ENCODE peak calls at places on chromosomes 3 and 15, in seven cellular contexts. One of them, this sample, is unnamed.

GRCh38 chr3:104939196-104939595 is 427.5 kb upstream of the ALCAM start:
- DNase-seq in EL: no peak
- DNase-seq in MCF 10A: no peak
- DNase-seq in cardiac fibroblast: peak
- DNase-seq in foreskin fibroblast: no peak
- DNase-seq in stimulated activated CD8-positive, alpha-beta memory T cell treated with anti-CD3 and anti-CD28 coated beads, Interleukin-15, amount 100 ng/mL, for 48 hours: no peak
- DNase-seq in Peyer's patch: no peak
- DNase-seq in this sample: no peak

GRCh38 chr15:75725021-75725718 is 12.5 kb upstream of the CSPG4 start:
- DNase-seq in EL: no peak
- DNase-seq in MCF 10A: no peak
- DNase-seq in cardiac fibroblast: no peak
- DNase-seq in foreskin fibroblast: no peak
- DNase-seq in stimulated activated CD8-positive, alpha-beta memory T cell treated with anti-CD3 and anti-CD28 coated beads, Interleukin-15, amount 100 ng/mL, for 48 hours: no peak
- DNase-seq in Peyer's patch: no peak
- DNase-seq in this sample: no peak

GRCh38 chr3:133882986-133883586 is 12.6 kb downstream of the RAB6B start:
- DNase-seq in EL: no peak
- DNase-seq in MCF 10A: no peak
- DNase-seq in cardiac fibroblast: no peak
- DNase-seq in foreskin fibroblast: no peak
- DNase-seq in stimulated activated CD8-positive, alpha-beta memory T cell treated with anti-CD3 and anti-CD28 coated beads, Interleukin-15, amount 100 ng/mL, for 48 hours: no peak
- DNase-seq in Peyer's patch: peak
- DNase-seq in this sample: no peak

GRCh38 chr15:44490628-44491027 is 46.3 kb upstream of the EIF3J start:
- DNase-seq in EL: peak
- DNase-seq in MCF 10A: no peak
- DNase-seq in cardiac fibroblast: no peak
- DNase-seq in foreskin fibroblast: peak
- DNase-seq in stimulated activated CD8-positive, alpha-beta memory T cell treated with anti-CD3 and anti-CD28 coated beads, Interleukin-15, amount 100 ng/mL, for 48 hours: no peak
- DNase-seq in Peyer's patch: no peak
- DNase-seq in this sample: no peak

GRCh38 chr3:53083949-53084309 is 38.1 kb upstream of the SFMBT1 start:
- DNase-seq in EL: no peak
- DNase-seq in MCF 10A: no peak
- DNase-seq in cardiac fibroblast: no peak
- DNase-seq in foreskin fibroblast: no peak
- DNase-seq in stimulated activated CD8-positive, alpha-beta memory T cell treated with anti-CD3 and anti-CD28 coated beads, Interleukin-15, amount 100 ng/mL, for 48 hours: no peak
- DNase-seq in Peyer's patch: peak
- DNase-seq in this sample: no peak

GRCh38 chr15:51830279-51830806 is 890 bp downstream of the TMOD3 start:
- DNase-seq in EL: peak
- DNase-seq in MCF 10A: no peak
- DNase-seq in cardiac fibroblast: peak
- DNase-seq in foreskin fibroblast: peak
- DNase-seq in stimulated activated CD8-positive, alpha-beta memory T cell treated with anti-CD3 and anti-CD28 coated beads, Interleukin-15, amount 100 ng/mL, for 48 hours: no peak
- DNase-seq in Peyer's patch: no peak
- DNase-seq in this sample: no peak

GRCh38 chr3:196323016-196323415 is 5.0 kb upstream of the DYNLT2B start:
- DNase-seq in EL: no peak
- DNase-seq in MCF 10A: no peak
- DNase-seq in cardiac fibroblast: no peak
- DNase-seq in foreskin fibroblast: no peak
- DNase-seq in stimulated activated CD8-positive, alpha-beta memory T cell treated with anti-CD3 and anti-CD28 coated beads, Interleukin-15, amount 100 ng/mL, for 48 hours: no peak
- DNase-seq in Peyer's patch: no peak
- DNase-seq in this sample: no peak

GRCh38 chr15:72118400-72118978 is at the start of gene SENP8:
- DNase-seq in EL: no peak
- DNase-seq in MCF 10A: no peak
- DNase-seq in cardiac fibroblast: no peak
- DNase-seq in foreskin fibroblast: no peak
- DNase-seq in stimulated activated CD8-positive, alpha-beta memory T cell treated with anti-CD3 and anti-CD28 coated beads, Interleukin-15, amount 100 ng/mL, for 48 hours: no peak
- DNase-seq in Peyer's patch: no peak
- DNase-seq in this sample: no peak

GRCh38 chr3:85912981-85913380 is 954.2 kb downstream of the CADM2 start:
- DNase-seq in EL: no peak
- DNase-seq in MCF 10A: peak
- DNase-seq in cardiac fibroblast: no peak
- DNase-seq in foreskin fibroblast: no peak
- DNase-seq in stimulated activated CD8-positive, alpha-beta memory T cell treated with anti-CD3 and anti-CD28 coated beads, Interleukin-15, amount 100 ng/mL, for 48 hours: no peak
- DNase-seq in Peyer's patch: no peak
- DNase-seq in this sample: no peak

GRCh38 chr15:47778263-47778770 is 61.0 kb downstream of the SEMA6D start:
- DNase-seq in EL: no peak
- DNase-seq in MCF 10A: no peak
- DNase-seq in cardiac fibroblast: no peak
- DNase-seq in foreskin fibroblast: no peak
- DNase-seq in stimulated activated CD8-positive, alpha-beta memory T cell treated with anti-CD3 and anti-CD28 coated beads, Interleukin-15, amount 100 ng/mL, for 48 hours: no peak
- DNase-seq in Peyer's patch: no peak
- DNase-seq in this sample: no peak

GRCh38 chr3:155064920-155065319 is 15.2 kb upstream of the MME start:
- DNase-seq in EL: no peak
- DNase-seq in MCF 10A: peak
- DNase-seq in cardiac fibroblast: no peak
- DNase-seq in foreskin fibroblast: peak
- DNase-seq in stimulated activated CD8-positive, alpha-beta memory T cell treated with anti-CD3 and anti-CD28 coated beads, Interleukin-15, amount 100 ng/mL, for 48 hours: no peak
- DNase-seq in Peyer's patch: no peak
- DNase-seq in this sample: no peak

GRCh38 chr3:16883057-16883725 is 1.6 kb upstream of the PLCL2 start:
- DNase-seq in EL: peak
- DNase-seq in MCF 10A: no peak
- DNase-seq in cardiac fibroblast: no peak
- DNase-seq in foreskin fibroblast: no peak
- DNase-seq in stimulated activated CD8-positive, alpha-beta memory T cell treated with anti-CD3 and anti-CD28 coated beads, Interleukin-15, amount 100 ng/mL, for 48 hours: no peak
- DNase-seq in Peyer's patch: no peak
- DNase-seq in this sample: no peak

GRCh38 chr15:90571063-90571541 is 41.4 kb downstream of the CRTC3 start:
- DNase-seq in EL: peak
- DNase-seq in MCF 10A: peak
- DNase-seq in cardiac fibroblast: no peak
- DNase-seq in foreskin fibroblast: peak
- DNase-seq in stimulated activated CD8-positive, alpha-beta memory T cell treated with anti-CD3 and anti-CD28 coated beads, Interleukin-15, amount 100 ng/mL, for 48 hours: no peak
- DNase-seq in Peyer's patch: peak
- DNase-seq in this sample: no peak

GRCh38 chr15:77531191-77532000 is 101.3 kb downstream of the LINGO1 start:
- DNase-seq in EL: no peak
- DNase-seq in MCF 10A: no peak
- DNase-seq in cardiac fibroblast: no peak
- DNase-seq in foreskin fibroblast: no peak
- DNase-seq in stimulated activated CD8-positive, alpha-beta memory T cell treated with anti-CD3 and anti-CD28 coated beads, Interleukin-15, amount 100 ng/mL, for 48 hours: no peak
- DNase-seq in Peyer's patch: no peak
- DNase-seq in this sample: no peak

GRCh38 chr3:42735609-42736008 is 33.0 kb upstream of the HHATL start:
- DNase-seq in EL: no peak
- DNase-seq in MCF 10A: no peak
- DNase-seq in cardiac fibroblast: no peak
- DNase-seq in foreskin fibroblast: no peak
- DNase-seq in stimulated activated CD8-positive, alpha-beta memory T cell treated with anti-CD3 and anti-CD28 coated beads, Interleukin-15, amount 100 ng/mL, for 48 hours: no peak
- DNase-seq in Peyer's patch: peak
- DNase-seq in this sample: no peak

GRCh38 chr15:28094732-28095521 is 4.2 kb downstream of the OCA2 start:
- DNase-seq in EL: no peak
- DNase-seq in MCF 10A: no peak
- DNase-seq in cardiac fibroblast: no peak
- DNase-seq in foreskin fibroblast: no peak
- DNase-seq in stimulated activated CD8-positive, alpha-beta memory T cell treated with anti-CD3 and anti-CD28 coated beads, Interleukin-15, amount 100 ng/mL, for 48 hours: no peak
- DNase-seq in Peyer's patch: peak
- DNase-seq in this sample: no peak

GRCh38 chr3:3729261-3729660 is 70.0 kb upstream of the LRRN1 start:
- DNase-seq in EL: no peak
- DNase-seq in MCF 10A: no peak
- DNase-seq in cardiac fibroblast: no peak
- DNase-seq in foreskin fibroblast: no peak
- DNase-seq in stimulated activated CD8-positive, alpha-beta memory T cell treated with anti-CD3 and anti-CD28 coated beads, Interleukin-15, amount 100 ng/mL, for 48 hours: no peak
- DNase-seq in Peyer's patch: no peak
- DNase-seq in this sample: no peak

GRCh38 chr3:131738095-131738494 is 235.3 kb upstream of the MRPL3 start:
- DNase-seq in EL: no peak
- DNase-seq in MCF 10A: no peak
- DNase-seq in cardiac fibroblast: no peak
- DNase-seq in foreskin fibroblast: no peak
- DNase-seq in stimulated activated CD8-positive, alpha-beta memory T cell treated with anti-CD3 and anti-CD28 coated beads, Interleukin-15, amount 100 ng/mL, for 48 hours: no peak
- DNase-seq in Peyer's patch: no peak
- DNase-seq in this sample: no peak

GRCh38 chr3:30167511-30168135 is 438.8 kb upstream of the TGFBR2 start:
- DNase-seq in EL: no peak
- DNase-seq in MCF 10A: peak
- DNase-seq in cardiac fibroblast: no peak
- DNase-seq in foreskin fibroblast: peak
- DNase-seq in stimulated activated CD8-positive, alpha-beta memory T cell treated with anti-CD3 and anti-CD28 coated beads, Interleukin-15, amount 100 ng/mL, for 48 hours: no peak
- DNase-seq in Peyer's patch: no peak
- DNase-seq in this sample: no peak

GRCh38 chr3:191352014-191352413 is 21.7 kb upstream of the UTS2B start:
- DNase-seq in EL: no peak
- DNase-seq in MCF 10A: peak
- DNase-seq in cardiac fibroblast: no peak
- DNase-seq in foreskin fibroblast: no peak
- DNase-seq in stimulated activated CD8-positive, alpha-beta memory T cell treated with anti-CD3 and anti-CD28 coated beads, Interleukin-15, amount 100 ng/mL, for 48 hours: no peak
- DNase-seq in Peyer's patch: no peak
- DNase-seq in this sample: no peak

GRCh38 chr15:100764778-100765457 is 114.7 kb upstream of the ALDH1A3 start:
- DNase-seq in EL: peak
- DNase-seq in MCF 10A: no peak
- DNase-seq in cardiac fibroblast: peak
- DNase-seq in foreskin fibroblast: peak
- DNase-seq in stimulated activated CD8-positive, alpha-beta memory T cell treated with anti-CD3 and anti-CD28 coated beads, Interleukin-15, amount 100 ng/mL, for 48 hours: no peak
- DNase-seq in Peyer's patch: peak
- DNase-seq in this sample: no peak

GRCh38 chr3:34683851-34684250 is 885.4 kb downstream of the PDCD6IP start:
- DNase-seq in EL: peak
- DNase-seq in MCF 10A: peak
- DNase-seq in cardiac fibroblast: peak
- DNase-seq in foreskin fibroblast: peak
- DNase-seq in stimulated activated CD8-positive, alpha-beta memory T cell treated with anti-CD3 and anti-CD28 coated beads, Interleukin-15, amount 100 ng/mL, for 48 hours: no peak
- DNase-seq in Peyer's patch: peak
- DNase-seq in this sample: no peak

GRCh38 chr15:34185666-34186065 is 24.2 kb downstream of the KATNBL1 start:
- DNase-seq in EL: no peak
- DNase-seq in MCF 10A: no peak
- DNase-seq in cardiac fibroblast: peak
- DNase-seq in foreskin fibroblast: no peak
- DNase-seq in stimulated activated CD8-positive, alpha-beta memory T cell treated with anti-CD3 and anti-CD28 coated beads, Interleukin-15, amount 100 ng/mL, for 48 hours: no peak
- DNase-seq in Peyer's patch: no peak
- DNase-seq in this sample: no peak

GRCh38 chr15:61750271-61751084 is 309.8 kb downstream of the VPS13C start:
- DNase-seq in EL: no peak
- DNase-seq in MCF 10A: no peak
- DNase-seq in cardiac fibroblast: no peak
- DNase-seq in foreskin fibroblast: no peak
- DNase-seq in stimulated activated CD8-positive, alpha-beta memory T cell treated with anti-CD3 and anti-CD28 coated beads, Interleukin-15, amount 100 ng/mL, for 48 hours: no peak
- DNase-seq in Peyer's patch: no peak
- DNase-seq in this sample: no peak

GRCh38 chr15:101549647-101550046 is 60.1 kb upstream of the PCSK6 start:
- DNase-seq in EL: no peak
- DNase-seq in MCF 10A: no peak
- DNase-seq in cardiac fibroblast: no peak
- DNase-seq in foreskin fibroblast: no peak
- DNase-seq in stimulated activated CD8-positive, alpha-beta memory T cell treated with anti-CD3 and anti-CD28 coated beads, Interleukin-15, amount 100 ng/mL, for 48 hours: no peak
- DNase-seq in Peyer's patch: no peak
- DNase-seq in this sample: no peak

GRCh38 chr15:97691799-97692198 is 268.7 kb upstream of the ARRDC4 start:
- DNase-seq in EL: no peak
- DNase-seq in MCF 10A: peak
- DNase-seq in cardiac fibroblast: no peak
- DNase-seq in foreskin fibroblast: no peak
- DNase-seq in stimulated activated CD8-positive, alpha-beta memory T cell treated with anti-CD3 and anti-CD28 coated beads, Interleukin-15, amount 100 ng/mL, for 48 hours: no peak
- DNase-seq in Peyer's patch: peak
- DNase-seq in this sample: no peak

GRCh38 chr3:46667061-46667621 is 26.3 kb downstream of the ALS2CL start:
- DNase-seq in EL: no peak
- DNase-seq in MCF 10A: no peak
- DNase-seq in cardiac fibroblast: no peak
- DNase-seq in foreskin fibroblast: no peak
- DNase-seq in stimulated activated CD8-positive, alpha-beta memory T cell treated with anti-CD3 and anti-CD28 coated beads, Interleukin-15, amount 100 ng/mL, for 48 hours: no peak
- DNase-seq in Peyer's patch: peak
- DNase-seq in this sample: no peak

This sample was measured in T-helper 2 cell treated with Interferon-gamma antibody and Interleukin-4, amounts not matched to agents 5 μg/mL and 100 μg/mL, for 36 hours.